ENCODE peak calls at places on chromosome 9, in nine cellular contexts. One of them, this sample, is unnamed.

GRCh38 chr9:133959966-133960567 is 32.1 kb downstream of the VAV2 start:
- DNase-seq in heart left ventricle: no peak
- DNase-seq in transverse colon: no peak
- DNase-seq in keratinocyte: no peak
- DNase-seq in lung: no peak
- DNase-seq in Peyer's patch: no peak
- DNase-seq in SK-N-SH: no peak
- DNase-seq in H1: no peak
- DNase-seq in OCI-LY7: no peak
- DNase-seq in this sample: no peak

GRCh38 chr9:123368023-123368422 is 12.0 kb downstream of the CRB2 start:
- DNase-seq in heart left ventricle: no peak
- DNase-seq in transverse colon: no peak
- DNase-seq in keratinocyte: no peak
- DNase-seq in lung: no peak
- DNase-seq in Peyer's patch: no peak
- DNase-seq in SK-N-SH: no peak
- DNase-seq in H1: no peak
- DNase-seq in OCI-LY7: no peak
- DNase-seq in this sample: no peak

GRCh38 chr9:124342946-124343485 is 72.2 kb downstream of the PSMB7 start:
- DNase-seq in heart left ventricle: peak
- DNase-seq in transverse colon: peak
- DNase-seq in keratinocyte: peak
- DNase-seq in lung: peak
- DNase-seq in Peyer's patch: no peak
- DNase-seq in SK-N-SH: no peak
- DNase-seq in H1: no peak
- DNase-seq in OCI-LY7: no peak
- DNase-seq in this sample: no peak

GRCh38 chr9:89386797-89387196 is 68.5 kb downstream of the SECISBP2 start:
- DNase-seq in heart left ventricle: peak
- DNase-seq in transverse colon: no peak
- DNase-seq in keratinocyte: no peak
- DNase-seq in lung: no peak
- DNase-seq in Peyer's patch: no peak
- DNase-seq in SK-N-SH: no peak
- DNase-seq in H1: no peak
- DNase-seq in OCI-LY7: no peak
- DNase-seq in this sample: no peak

GRCh38 chr9:13535141-13535540 is 255.6 kb upstream of the MPDZ start:
- DNase-seq in heart left ventricle: no peak
- DNase-seq in transverse colon: no peak
- DNase-seq in keratinocyte: no peak
- DNase-seq in lung: no peak
- DNase-seq in Peyer's patch: no peak
- DNase-seq in SK-N-SH: no peak
- DNase-seq in H1: no peak
- DNase-seq in OCI-LY7: no peak
- DNase-seq in this sample: no peak

GRCh38 chr9:127923771-127924170 is 6.8 kb downstream of the PIP5KL1 start:
- DNase-seq in heart left ventricle: no peak
- DNase-seq in transverse colon: no peak
- DNase-seq in keratinocyte: no peak
- DNase-seq in lung: no peak
- DNase-seq in Peyer's patch: no peak
- DNase-seq in SK-N-SH: no peak
- DNase-seq in H1: no peak
- DNase-seq in OCI-LY7: no peak
- DNase-seq in this sample: no peak

GRCh38 chr9:87497604-87498045 is at the start of gene DAPK1:
- DNase-seq in heart left ventricle: peak
- DNase-seq in transverse colon: peak
- DNase-seq in keratinocyte: no peak
- DNase-seq in lung: peak
- DNase-seq in Peyer's patch: no peak
- DNase-seq in SK-N-SH: peak
- DNase-seq in H1: no peak
- DNase-seq in OCI-LY7: no peak
- DNase-seq in this sample: no peak

GRCh38 chr9:127788337-127789011 is 2.6 kb downstream of the CDK9 start:
- DNase-seq in heart left ventricle: no peak
- DNase-seq in transverse colon: no peak
- DNase-seq in keratinocyte: no peak
- DNase-seq in lung: no peak
- DNase-seq in Peyer's patch: no peak
- DNase-seq in SK-N-SH: no peak
- DNase-seq in H1: no peak
- DNase-seq in OCI-LY7: no peak
- DNase-seq in this sample: no peak

GRCh38 chr9:76759726-76760125 is 4.5 kb upstream of the PCA3 start:
- DNase-seq in heart left ventricle: no peak
- DNase-seq in transverse colon: peak
- DNase-seq in keratinocyte: no peak
- DNase-seq in lung: no peak
- DNase-seq in Peyer's patch: no peak
- DNase-seq in SK-N-SH: no peak
- DNase-seq in H1: no peak
- DNase-seq in OCI-LY7: peak
- DNase-seq in this sample: no peak

GRCh38 chr9:125399666-125400065 is 138.0 kb downstream of the GAPVD1 start:
- DNase-seq in heart left ventricle: no peak
- DNase-seq in transverse colon: no peak
- DNase-seq in keratinocyte: no peak
- DNase-seq in lung: no peak
- DNase-seq in Peyer's patch: no peak
- DNase-seq in SK-N-SH: no peak
- DNase-seq in H1: no peak
- DNase-seq in OCI-LY7: no peak
- DNase-seq in this sample: no peak

GRCh38 chr9:100308965-100309564 is 43.7 kb downstream of the TEX10 start:
- DNase-seq in heart left ventricle: no peak
- DNase-seq in transverse colon: no peak
- DNase-seq in keratinocyte: no peak
- DNase-seq in lung: no peak
- DNase-seq in Peyer's patch: no peak
- DNase-seq in SK-N-SH: no peak
- DNase-seq in H1: no peak
- DNase-seq in OCI-LY7: no peak
- DNase-seq in this sample: no peak

GRCh38 chr9:94944623-94945022 is 218.1 kb downstream of the AOPEP start:
- DNase-seq in heart left ventricle: no peak
- DNase-seq in transverse colon: no peak
- DNase-seq in keratinocyte: no peak
- DNase-seq in lung: no peak
- DNase-seq in Peyer's patch: no peak
- DNase-seq in SK-N-SH: no peak
- DNase-seq in H1: no peak
- DNase-seq in OCI-LY7: no peak
- DNase-seq in this sample: no peak

GRCh38 chr9:37324261-37324683 is 98.2 kb upstream of the GRHPR start:
- DNase-seq in heart left ventricle: no peak
- DNase-seq in transverse colon: no peak
- DNase-seq in keratinocyte: no peak
- DNase-seq in lung: no peak
- DNase-seq in Peyer's patch: peak
- DNase-seq in SK-N-SH: no peak
- DNase-seq in H1: no peak
- DNase-seq in OCI-LY7: peak
- DNase-seq in this sample: no peak

GRCh38 chr9:107945961-107946360 is 456.4 kb upstream of the KLF4 start:
- DNase-seq in heart left ventricle: no peak
- DNase-seq in transverse colon: no peak
- DNase-seq in keratinocyte: no peak
- DNase-seq in lung: no peak
- DNase-seq in Peyer's patch: no peak
- DNase-seq in SK-N-SH: no peak
- DNase-seq in H1: no peak
- DNase-seq in OCI-LY7: no peak
- DNase-seq in this sample: no peak

GRCh38 chr9:125522328-125522725 is 184.7 kb downstream of the MAPKAP1 start:
- DNase-seq in heart left ventricle: no peak
- DNase-seq in transverse colon: peak
- DNase-seq in keratinocyte: no peak
- DNase-seq in lung: peak
- DNase-seq in Peyer's patch: no peak
- DNase-seq in SK-N-SH: no peak
- DNase-seq in H1: no peak
- DNase-seq in OCI-LY7: no peak
- DNase-seq in this sample: no peak

GRCh38 chr9:33921967-33922895 is 105.3 kb downstream of the UBE2R2 start:
- DNase-seq in heart left ventricle: no peak
- DNase-seq in transverse colon: no peak
- DNase-seq in keratinocyte: no peak
- DNase-seq in lung: no peak
- DNase-seq in Peyer's patch: no peak
- DNase-seq in SK-N-SH: peak
- DNase-seq in H1: no peak
- DNase-seq in OCI-LY7: peak
- DNase-seq in this sample: no peak

GRCh38 chr9:33044677-33045282 is 19.7 kb downstream of the DNAJA1 start:
- DNase-seq in heart left ventricle: no peak
- DNase-seq in transverse colon: peak
- DNase-seq in keratinocyte: no peak
- DNase-seq in lung: no peak
- DNase-seq in Peyer's patch: no peak
- DNase-seq in SK-N-SH: peak
- DNase-seq in H1: no peak
- DNase-seq in OCI-LY7: no peak
- DNase-seq in this sample: no peak

GRCh38 chr9:4334439-4334838 is 34.6 kb upstream of the GLIS3 start:
- DNase-seq in heart left ventricle: peak
- DNase-seq in transverse colon: peak
- DNase-seq in keratinocyte: no peak
- DNase-seq in lung: peak
- DNase-seq in Peyer's patch: no peak
- DNase-seq in SK-N-SH: no peak
- DNase-seq in H1: no peak
- DNase-seq in OCI-LY7: no peak
- DNase-seq in this sample: no peak

GRCh38 chr9:88773119-88773518 is 218.1 kb upstream of the S1PR3 start:
- DNase-seq in heart left ventricle: no peak
- DNase-seq in transverse colon: no peak
- DNase-seq in keratinocyte: no peak
- DNase-seq in lung: no peak
- DNase-seq in Peyer's patch: no peak
- DNase-seq in SK-N-SH: no peak
- DNase-seq in H1: no peak
- DNase-seq in OCI-LY7: no peak
- DNase-seq in this sample: no peak

GRCh38 chr9:79046401-79046800 is 525.4 kb upstream of the TLE4 start:
- DNase-seq in heart left ventricle: no peak
- DNase-seq in transverse colon: no peak
- DNase-seq in keratinocyte: no peak
- DNase-seq in lung: no peak
- DNase-seq in Peyer's patch: no peak
- DNase-seq in SK-N-SH: no peak
- DNase-seq in H1: no peak
- DNase-seq in OCI-LY7: no peak
- DNase-seq in this sample: no peak

GRCh38 chr9:5845147-5845531 is 12.2 kb upstream of the ERMP1 start:
- DNase-seq in heart left ventricle: no peak
- DNase-seq in transverse colon: no peak
- DNase-seq in keratinocyte: no peak
- DNase-seq in lung: no peak
- DNase-seq in Peyer's patch: no peak
- DNase-seq in SK-N-SH: no peak
- DNase-seq in H1: no peak
- DNase-seq in OCI-LY7: no peak
- DNase-seq in this sample: no peak
- H3K27ac ChIP-seq in heart left ventricle: no peak
- H3K27ac ChIP-seq in transverse colon: no peak
- H3K27ac ChIP-seq in keratinocyte: no peak
- H3K27ac ChIP-seq in lung: no peak
- H3K27ac ChIP-seq in Peyer's patch: no peak
- H3K27ac ChIP-seq in SK-N-SH: peak
- H3K27ac ChIP-seq in H1: no peak
- H3K27ac ChIP-seq in OCI-LY7: no peak
- H3K27ac ChIP-seq in this sample: no peak

GRCh38 chr9:132214027-132214622 is 52.3 kb downstream of the NTNG2 start:
- DNase-seq in heart left ventricle: peak
- DNase-seq in transverse colon: no peak
- DNase-seq in keratinocyte: peak
- DNase-seq in lung: peak
- DNase-seq in Peyer's patch: no peak
- DNase-seq in SK-N-SH: peak
- DNase-seq in H1: no peak
- DNase-seq in OCI-LY7: no peak
- DNase-seq in this sample: no peak
- H3K27ac ChIP-seq in heart left ventricle: peak
- H3K27ac ChIP-seq in transverse colon: peak
- H3K27ac ChIP-seq in keratinocyte: no peak
- H3K27ac ChIP-seq in lung: no peak
- H3K27ac ChIP-seq in Peyer's patch: no peak
- H3K27ac ChIP-seq in SK-N-SH: peak
- H3K27ac ChIP-seq in H1: no peak
- H3K27ac ChIP-seq in OCI-LY7: no peak
- H3K27ac ChIP-seq in this sample: no peak

GRCh38 chr9:116452227-116452626 is 234.9 kb upstream of the TRIM32 start:
- DNase-seq in heart left ventricle: no peak
- DNase-seq in transverse colon: no peak
- DNase-seq in keratinocyte: no peak
- DNase-seq in lung: no peak
- DNase-seq in Peyer's patch: no peak
- DNase-seq in SK-N-SH: no peak
- DNase-seq in H1: no peak
- DNase-seq in OCI-LY7: no peak
- DNase-seq in this sample: no peak
- H3K27ac ChIP-seq in heart left ventricle: no peak
- H3K27ac ChIP-seq in transverse colon: no peak
- H3K27ac ChIP-seq in keratinocyte: no peak
- H3K27ac ChIP-seq in lung: no peak
- H3K27ac ChIP-seq in Peyer's patch: no peak
- H3K27ac ChIP-seq in SK-N-SH: no peak
- H3K27ac ChIP-seq in H1: no peak
- H3K27ac ChIP-seq in OCI-LY7: no peak
- H3K27ac ChIP-seq in this sample: no peak

GRCh38 chr9:72597181-72597517 is 75.7 kb downstream of the TMC1 start:
- DNase-seq in heart left ventricle: no peak
- DNase-seq in transverse colon: no peak
- DNase-seq in keratinocyte: no peak
- DNase-seq in lung: no peak
- DNase-seq in Peyer's patch: no peak
- DNase-seq in SK-N-SH: no peak
- DNase-seq in H1: no peak
- DNase-seq in OCI-LY7: no peak
- DNase-seq in this sample: no peak
- H3K27ac ChIP-seq in heart left ventricle: no peak
- H3K27ac ChIP-seq in transverse colon: no peak
- H3K27ac ChIP-seq in keratinocyte: no peak
- H3K27ac ChIP-seq in lung: no peak
- H3K27ac ChIP-seq in Peyer's patch: no peak
- H3K27ac ChIP-seq in SK-N-SH: no peak
- H3K27ac ChIP-seq in H1: no peak
- H3K27ac ChIP-seq in OCI-LY7: no peak
- H3K27ac ChIP-seq in this sample: no peak

This sample was measured in CD4-positive, alpha-beta T cell.